ENCODE peak calls at places on chromosome 9, in ten cellular contexts. K is GDM1; P is ecto neural progenitor cell; I is ACHN; R is stimulated activated CD4-positive, alpha-beta T cell treated with anti-CD3 and anti-CD28 coated beads, TNF-alpha, amount 100 ng/mL, for 48 hours; W is heart right ventricle; A is NCI-H226; J is lung; X is HFF-Myc; C is memory B cell. Y is an unnamed sample.

GRCh38 chr9:137278913-137279711 is 1.6 kb downstream of the TOR4A start:
- DNase-seq in K (no peak), P (no peak), I (no peak), R (no peak), W (no peak), A (no peak), J (no peak), X (no peak), C (no peak), Y (no peak)

GRCh38 chr9:120236596-120236995 is 343.4 kb downstream of the CDK5RAP2 start:
- DNase-seq in K (no peak), P (no peak), I (no peak), R (no peak), W (no peak), A (no peak), J (no peak), X (no peak), C (no peak), Y (no peak)

GRCh38 chr9:127076860-127077657 is 45.4 kb downstream of the ANGPTL2 start:
- DNase-seq in K (no peak), P (no peak), I (no peak), R (no peak), W (no peak), A (no peak), J (no peak), X (no peak), C (no peak), Y (no peak)

GRCh38 chr9:133972041-133972970 is 19.8 kb downstream of the VAV2 start:
- DNase-seq in K (no peak), P (no peak), I (no peak), R (no peak), W (no peak), A (no peak), J (no peak), X (no peak), C (no peak), Y (peak)

GRCh38 chr9:102985162-102985900 is 9.8 kb upstream of the CYLC2 start:
- DNase-seq in K (no peak), P (no peak), I (no peak), R (no peak), W (no peak), A (no peak), J (no peak), X (no peak), C (no peak), Y (no peak)

GRCh38 chr9:74379718-74380117 is 117.4 kb upstream of the RORB start:
- DNase-seq in K (peak), P (no peak), I (peak), R (no peak), W (no peak), A (peak), J (no peak), X (no peak), C (no peak), Y (no peak)

GRCh38 chr9:13956107-13956506 is 357.8 kb downstream of the NFIB start:
- DNase-seq in K (no peak), P (no peak), I (no peak), R (no peak), W (no peak), A (no peak), J (no peak), X (no peak), C (no peak), Y (no peak)

GRCh38 chr9:37329576-37329975 is 92.9 kb upstream of the GRHPR start:
- DNase-seq in K (peak), P (no peak), I (peak), R (no peak), W (no peak), A (no peak), J (no peak), X (no peak), C (peak), Y (no peak)

GRCh38 chr9:123586140-123586735 is 230.2 kb downstream of the CRB2 start:
- DNase-seq in K (no peak), P (no peak), I (no peak), R (no peak), W (no peak), A (no peak), J (peak), X (no peak), C (no peak), Y (no peak)

GRCh38 chr9:4967521-4967920 is 17.6 kb upstream of the JAK2 start:
- DNase-seq in K (no peak), P (no peak), I (no peak), R (no peak), W (no peak), A (peak), J (no peak), X (no peak), C (no peak), Y (no peak)

GRCh38 chr9:127980056-127980705 is 608 bp downstream of the EEIG1 start:
- DNase-seq in K (no peak), P (peak), I (peak), R (no peak), W (peak), A (no peak), J (no peak), X (no peak), C (peak), Y (peak)

GRCh38 chr9:114720296-114720695 is 38.3 kb upstream of the TEX48 start:
- DNase-seq in K (no peak), P (no peak), I (peak), R (no peak), W (no peak), A (peak), J (no peak), X (no peak), C (no peak), Y (no peak)

GRCh38 chr9:80501635-80502034 is 929.9 kb downstream of the TLE4 start:
- DNase-seq in K (no peak), P (no peak), I (no peak), R (no peak), W (no peak), A (peak), J (no peak), X (no peak), C (no peak), Y (no peak)

GRCh38 chr9:92764381-92764987 is at the start of gene BICD2:
- DNase-seq in K (no peak), P (no peak), I (no peak), R (no peak), W (no peak), A (no peak), J (peak), X (no peak), C (no peak), Y (peak)

GRCh38 chr9:88952086-88952615 is 39.1 kb upstream of the S1PR3 start:
- DNase-seq in K (no peak), P (no peak), I (no peak), R (no peak), W (no peak), A (no peak), J (no peak), X (no peak), C (no peak), Y (no peak)

GRCh38 chr9:114225534-114226288 is 70.4 kb downstream of the COL27A1 start:
- DNase-seq in K (no peak), P (no peak), I (peak), R (no peak), W (no peak), A (peak), J (no peak), X (no peak), C (no peak), Y (no peak)

GRCh38 chr9:31347082-31347617 is 1037.3 kb upstream of the ACO1 start:
- DNase-seq in K (no peak), P (no peak), I (peak), R (no peak), W (no peak), A (no peak), J (no peak), X (no peak), C (peak), Y (no peak)

Y was measured in uterus.